ENCODE peak calls at places on chromosomes 11 and 22, in six cellular contexts. X, V, D, Z, W and C are unnamed samples.

GRCh38 chr11:68271023-68271780 is 571 bp downstream of the C11orf24 start:
- DNase-seq in V (peak), X (peak), W (peak), Z (peak), D (peak), C (no peak)

GRCh38 chr11:23310276-23310675 is 450.0 kb upstream of the CCDC179 start:
- DNase-seq in D (peak), W (no peak), V (no peak), Z (peak), X (peak), C (no peak)

GRCh38 chr11:108224908-108225786 is 2.3 kb downstream of the ATM start:
- DNase-seq in V (peak), W (no peak), Z (peak), X (no peak), D (no peak), C (no peak)

GRCh38 chr22:26476705-26477340 is 6.8 kb downstream of the HPS4 start:
- DNase-seq in V (no peak), W (no peak), D (no peak), X (peak), Z (peak), C (no peak)

GRCh38 chr22:38441620-38442287 is 13.2 kb downstream of the KCNJ4 start:
- DNase-seq in D (no peak), W (no peak), Z (no peak), X (no peak), V (no peak), C (no peak)

GRCh38 chr22:31177420-31178162 is 17.6 kb downstream of the RNF185 start:
- DNase-seq in X (peak), W (no peak), Z (peak), D (peak), V (no peak), C (no peak)

GRCh38 chr22:49561976-49562375 is 265.7 kb downstream of the BRD1 start:
- DNase-seq in Z (no peak), W (no peak), X (no peak), D (no peak), V (no peak), C (peak)

GRCh38 chr11:109015283-109015682 is 350.4 kb downstream of the DDX10 start:
- DNase-seq in W (no peak), X (peak), Z (peak), V (no peak), D (peak), C (no peak)

GRCh38 chr11:79076526-79077115 is 364.2 kb downstream of the TENM4 start:
- DNase-seq in Z (peak), V (no peak), W (no peak), D (no peak), X (no peak), C (no peak)

GRCh38 chr11:70567680-70568503 is 169.6 kb downstream of the CTTN start:
- DNase-seq in W (no peak), Z (peak), X (peak), V (no peak), D (peak), C (no peak)

GRCh38 chr11:128488471-128488870 is 98.9 kb downstream of the ETS1 start:
- DNase-seq in Z (peak), X (peak), D (peak), W (no peak), V (no peak), C (no peak)

GRCh38 chr11:124763156-124763947 is 1.3 kb upstream of the ESAM start:
- DNase-seq in Z (peak), W (peak), X (peak), V (peak), D (peak), C (no peak)

GRCh38 chr11:75166791-75167190 is 15.9 kb downstream of the SLCO2B1 start:
- DNase-seq in D (no peak), Z (no peak), V (no peak), X (no peak), W (no peak), C (no peak)

GRCh38 chr11:71068963-71069362 is 183.4 kb downstream of the SHANK2 start:
- DNase-seq in W (no peak), Z (no peak), V (no peak), D (no peak), X (no peak), C (no peak)

GRCh38 chr11:69205125-69205928 is 49.6 kb downstream of the SMIM38 start:
- DNase-seq in X (no peak), W (no peak), Z (no peak), D (no peak), V (no peak), C (no peak)

GRCh38 chr11:64718084-64718779 is 4.8 kb downstream of the NRXN2 start:
- DNase-seq in V (no peak), X (no peak), D (no peak), W (no peak), Z (no peak), C (no peak)

GRCh38 chr11:120137611-120138521 is at the start of gene TRIM29:
- DNase-seq in X (no peak), D (no peak), Z (no peak), V (no peak), W (no peak), C (peak)

GRCh38 chr11:124897681-124898680 is at the start of gene ROBO4:
- DNase-seq in V (no peak), W (no peak), X (peak), Z (peak), D (peak), C (peak)

GRCh38 chr11:28529540-28530410 is 421.6 kb downstream of the METTL15 start:
- DNase-seq in W (no peak), Z (peak), X (peak), D (peak), V (no peak), C (no peak)